ENCODE peak calls at places on chromosome 13, in ten cellular contexts. One of them, this sample, is unnamed.
A peak's percentile ranks its signal among the peaks of the same experiment; 100 is the strongest.

GRCh38 chr13:70829748-70830147 is 721.5 kb upstream of the KLHL1 start:
- DNase-seq in pancreas: no peak
- DNase-seq in sigmoid colon: no peak
- DNase-seq in vagina: no peak
- DNase-seq in OCI-LY7: no peak
- DNase-seq in DND-41: peak; percentile 13
- DNase-seq in left lung: no peak
- DNase-seq in ascending aorta: no peak
- DNase-seq in Caco-2: no peak
- DNase-seq in tibial artery: no peak
- DNase-seq in this sample: no peak

GRCh38 chr13:101065314-101065713 is 351.0 kb downstream of the NALCN start:
- DNase-seq in pancreas: no peak
- DNase-seq in sigmoid colon: no peak
- DNase-seq in vagina: no peak
- DNase-seq in OCI-LY7: no peak
- DNase-seq in DND-41: no peak
- DNase-seq in left lung: no peak
- DNase-seq in ascending aorta: no peak
- DNase-seq in Caco-2: no peak
- DNase-seq in tibial artery: no peak
- DNase-seq in this sample: no peak

GRCh38 chr13:30181856-30182651 is 125.3 kb downstream of the KATNAL1 start:
- DNase-seq in pancreas: no peak
- DNase-seq in sigmoid colon: no peak
- DNase-seq in vagina: no peak
- DNase-seq in OCI-LY7: no peak
- DNase-seq in DND-41: no peak
- DNase-seq in left lung: no peak
- DNase-seq in ascending aorta: no peak
- DNase-seq in Caco-2: no peak
- DNase-seq in tibial artery: no peak
- DNase-seq in this sample: no peak

GRCh38 chr13:98807774-98808173 is 55.3 kb upstream of the SLC15A1 start:
- DNase-seq in pancreas: no peak
- DNase-seq in sigmoid colon: no peak
- DNase-seq in vagina: no peak
- DNase-seq in OCI-LY7: no peak
- DNase-seq in DND-41: no peak
- DNase-seq in left lung: no peak
- DNase-seq in ascending aorta: no peak
- DNase-seq in Caco-2: no peak
- DNase-seq in tibial artery: no peak
- DNase-seq in this sample: no peak

GRCh38 chr13:110129539-110130186 is 177.3 kb downstream of the COL4A1 start:
- DNase-seq in pancreas: no peak
- DNase-seq in sigmoid colon: no peak
- DNase-seq in vagina: no peak
- DNase-seq in OCI-LY7: no peak
- DNase-seq in DND-41: no peak
- DNase-seq in left lung: no peak
- DNase-seq in ascending aorta: no peak
- DNase-seq in Caco-2: no peak
- DNase-seq in tibial artery: no peak
- DNase-seq in this sample: no peak

GRCh38 chr13:30107536-30108136 is 199.7 kb downstream of the KATNAL1 start:
- DNase-seq in pancreas: no peak
- DNase-seq in sigmoid colon: no peak
- DNase-seq in vagina: no peak
- DNase-seq in OCI-LY7: no peak
- DNase-seq in DND-41: no peak
- DNase-seq in left lung: no peak
- DNase-seq in ascending aorta: no peak
- DNase-seq in Caco-2: no peak
- DNase-seq in tibial artery: no peak
- DNase-seq in this sample: no peak

GRCh38 chr13:31050486-31051400 is 111.0 kb downstream of the HSPH1 start:
- DNase-seq in pancreas: no peak
- DNase-seq in sigmoid colon: no peak
- DNase-seq in vagina: no peak
- DNase-seq in OCI-LY7: no peak
- DNase-seq in DND-41: no peak
- DNase-seq in left lung: no peak
- DNase-seq in ascending aorta: peak; percentile 37
- DNase-seq in Caco-2: no peak
- DNase-seq in tibial artery: no peak
- DNase-seq in this sample: no peak

GRCh38 chr13:110676511-110677204 is 29.3 kb downstream of the CARS2 start:
- DNase-seq in pancreas: peak; percentile 37
- DNase-seq in sigmoid colon: no peak
- DNase-seq in vagina: no peak
- DNase-seq in OCI-LY7: peak; percentile 61
- DNase-seq in DND-41: no peak
- DNase-seq in left lung: no peak
- DNase-seq in ascending aorta: peak; percentile 56
- DNase-seq in Caco-2: no peak
- DNase-seq in tibial artery: no peak
- DNase-seq in this sample: no peak

GRCh38 chr13:45055902-45056648 is 64.2 kb upstream of the GTF2F2 start:
- DNase-seq in pancreas: no peak
- DNase-seq in sigmoid colon: peak; percentile 81
- DNase-seq in vagina: no peak
- DNase-seq in OCI-LY7: no peak
- DNase-seq in DND-41: no peak
- DNase-seq in left lung: no peak
- DNase-seq in ascending aorta: no peak
- DNase-seq in Caco-2: no peak
- DNase-seq in tibial artery: no peak
- DNase-seq in this sample: no peak

GRCh38 chr13:27980280-27980998 is 8.1 kb downstream of the URAD start:
- DNase-seq in pancreas: no peak
- DNase-seq in sigmoid colon: no peak
- DNase-seq in vagina: no peak
- DNase-seq in OCI-LY7: no peak
- DNase-seq in DND-41: no peak
- DNase-seq in left lung: no peak
- DNase-seq in ascending aorta: no peak
- DNase-seq in Caco-2: peak; percentile 79
- DNase-seq in tibial artery: no peak
- DNase-seq in this sample: no peak

GRCh38 chr13:29802621-29803020 is 47.8 kb downstream of the UBL3 start:
- DNase-seq in pancreas: no peak
- DNase-seq in sigmoid colon: no peak
- DNase-seq in vagina: no peak
- DNase-seq in OCI-LY7: no peak
- DNase-seq in DND-41: no peak
- DNase-seq in left lung: no peak
- DNase-seq in ascending aorta: no peak
- DNase-seq in Caco-2: no peak
- DNase-seq in tibial artery: no peak
- DNase-seq in this sample: no peak

GRCh38 chr13:50129065-50129922 is 114.0 kb downstream of the KCNRG start:
- DNase-seq in pancreas: no peak
- DNase-seq in sigmoid colon: no peak
- DNase-seq in vagina: no peak
- DNase-seq in OCI-LY7: peak; percentile 72
- DNase-seq in DND-41: no peak
- DNase-seq in left lung: peak; percentile 81
- DNase-seq in ascending aorta: no peak
- DNase-seq in Caco-2: no peak
- DNase-seq in tibial artery: peak; percentile 47
- DNase-seq in this sample: peak; percentile 55
- H3K4me3 ChIP-seq in pancreas: no peak overlapping the region
- H3K4me3 ChIP-seq in sigmoid colon: no peak overlapping the region
- H3K4me3 ChIP-seq in vagina: peak overlapping the region; percentile 51
- H3K4me3 ChIP-seq in OCI-LY7: peak overlapping the region; percentile 70
- H3K4me3 ChIP-seq in DND-41: no peak overlapping the region
- H3K4me3 ChIP-seq in left lung: peak overlapping the region; percentile 42
- H3K4me3 ChIP-seq in ascending aorta: peak overlapping the region; percentile 65
- H3K4me3 ChIP-seq in Caco-2: peak overlapping the region; percentile 40
- H3K4me3 ChIP-seq in tibial artery: peak overlapping the region; percentile 56
- H3K4me3 ChIP-seq in this sample: peak overlapping the region; percentile 57

GRCh38 chr13:102136735-102137296 is 265.0 kb downstream of the FGF14 start:
- DNase-seq in pancreas: no peak
- DNase-seq in sigmoid colon: no peak
- DNase-seq in vagina: no peak
- DNase-seq in OCI-LY7: no peak
- DNase-seq in DND-41: no peak
- DNase-seq in left lung: no peak
- DNase-seq in ascending aorta: no peak
- DNase-seq in Caco-2: no peak
- DNase-seq in tibial artery: no peak
- DNase-seq in this sample: no peak

GRCh38 chr13:102141625-102142472 is 260.0 kb downstream of the FGF14 start:
- DNase-seq in pancreas: no peak
- DNase-seq in sigmoid colon: no peak
- DNase-seq in vagina: no peak
- DNase-seq in OCI-LY7: peak; percentile 1
- DNase-seq in DND-41: no peak
- DNase-seq in left lung: no peak
- DNase-seq in ascending aorta: no peak
- DNase-seq in Caco-2: no peak
- DNase-seq in tibial artery: no peak
- DNase-seq in this sample: peak; percentile 1

GRCh38 chr13:102142473-102142826 is 259.4 kb downstream of the FGF14 start:
- DNase-seq in pancreas: no peak
- DNase-seq in sigmoid colon: no peak
- DNase-seq in vagina: no peak
- DNase-seq in OCI-LY7: no peak
- DNase-seq in DND-41: no peak
- DNase-seq in left lung: no peak
- DNase-seq in ascending aorta: no peak
- DNase-seq in Caco-2: no peak
- DNase-seq in tibial artery: no peak
- DNase-seq in this sample: no peak

GRCh38 chr13:102139626-102140025 is 262.2 kb downstream of the FGF14 start:
- DNase-seq in pancreas: no peak
- DNase-seq in sigmoid colon: no peak
- DNase-seq in vagina: no peak
- DNase-seq in OCI-LY7: no peak
- DNase-seq in DND-41: no peak
- DNase-seq in left lung: no peak
- DNase-seq in ascending aorta: no peak
- DNase-seq in Caco-2: no peak
- DNase-seq in tibial artery: no peak
- DNase-seq in this sample: no peak

GRCh38 chr13:102138635-102139225 is 263.1 kb downstream of the FGF14 start:
- DNase-seq in pancreas: no peak
- DNase-seq in sigmoid colon: no peak
- DNase-seq in vagina: no peak
- DNase-seq in OCI-LY7: no peak
- DNase-seq in DND-41: no peak
- DNase-seq in left lung: no peak
- DNase-seq in ascending aorta: no peak
- DNase-seq in Caco-2: no peak
- DNase-seq in tibial artery: no peak
- DNase-seq in this sample: no peak
- H3K4me1 ChIP-seq in pancreas: no peaks in the 10 kb centered on the region
- H3K4me1 ChIP-seq in sigmoid colon: no peaks in the 10 kb centered on the region
- H3K4me1 ChIP-seq in vagina: no peaks in the 10 kb centered on the region
- H3K4me1 ChIP-seq in OCI-LY7: no peaks in the 10 kb centered on the region
- H3K4me1 ChIP-seq in DND-41: no peaks in the 10 kb centered on the region
- H3K4me1 ChIP-seq in left lung: no peaks in the 10 kb centered on the region
- H3K4me1 ChIP-seq in ascending aorta: no peaks in the 10 kb centered on the region
- H3K4me1 ChIP-seq in Caco-2: no peaks in the 10 kb centered on the region
- H3K4me1 ChIP-seq in tibial artery: no peaks in the 10 kb centered on the region
- H3K4me1 ChIP-seq in this sample: no peaks in the 10 kb centered on the region

GRCh38 chr13:79735228-79735627 is 254.3 kb downstream of the NDFIP2 start:
- DNase-seq in pancreas: no peak
- DNase-seq in sigmoid colon: peak; percentile 42
- DNase-seq in vagina: no peak
- DNase-seq in OCI-LY7: no peak
- DNase-seq in DND-41: no peak
- DNase-seq in left lung: no peak
- DNase-seq in ascending aorta: no peak
- DNase-seq in Caco-2: no peak
- DNase-seq in tibial artery: no peak
- DNase-seq in this sample: no peak
- H3K4me3 ChIP-seq in pancreas: no peak overlapping the region
- H3K4me3 ChIP-seq in sigmoid colon: no peak overlapping the region
- H3K4me3 ChIP-seq in vagina: no peak overlapping the region
- H3K4me3 ChIP-seq in OCI-LY7: no peak overlapping the region
- H3K4me3 ChIP-seq in DND-41: no peak overlapping the region
- H3K4me3 ChIP-seq in left lung: no peak overlapping the region
- H3K4me3 ChIP-seq in ascending aorta: no peak overlapping the region
- H3K4me3 ChIP-seq in Caco-2: no peak overlapping the region
- H3K4me3 ChIP-seq in tibial artery: no peak overlapping the region
- H3K4me3 ChIP-seq in this sample: no peak overlapping the region

DNA sequence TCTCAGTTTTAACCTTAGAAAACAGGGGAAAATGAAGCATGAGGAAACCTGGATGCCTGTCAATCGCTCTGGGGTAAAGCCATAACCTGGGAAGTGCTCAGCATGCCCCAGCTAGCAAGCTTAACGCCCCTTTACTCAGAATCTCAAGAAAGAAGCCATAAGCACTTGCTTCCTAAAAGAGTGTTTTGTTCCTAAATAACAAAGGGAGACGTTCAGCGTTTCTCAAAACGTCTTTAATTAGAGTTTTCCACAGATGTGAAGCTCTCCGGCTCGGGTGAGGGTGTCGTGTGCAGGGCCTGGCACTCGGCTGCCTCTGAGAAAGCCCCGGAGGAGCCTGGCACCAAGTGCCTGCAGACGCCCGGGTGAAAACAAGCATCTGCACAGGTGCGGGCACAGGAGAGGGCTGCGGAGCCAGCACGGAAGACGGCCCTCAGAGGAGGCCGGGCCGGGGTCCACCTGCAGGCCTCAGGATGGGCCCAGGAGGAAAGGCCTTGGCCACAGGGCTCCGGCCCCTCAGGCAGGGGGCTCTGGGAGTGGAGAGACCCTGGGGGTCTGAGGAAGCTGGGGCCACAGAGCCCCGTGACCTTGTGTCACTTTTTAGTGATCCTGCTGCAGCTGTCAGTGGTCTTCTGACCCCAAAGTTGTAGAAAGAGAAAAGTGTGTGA is 6.2 kb downstream of the GAS6 start:
- DNase-seq in pancreas: peak; percentile 6
- DNase-seq in sigmoid colon: no peak
- DNase-seq in vagina: peak; percentile 67
- DNase-seq in OCI-LY7: no peak
- DNase-seq in DND-41: no peak
- DNase-seq in left lung: no peak
- DNase-seq in ascending aorta: no peak
- DNase-seq in Caco-2: no peak
- DNase-seq in tibial artery: no peak
- DNase-seq in this sample: no peak
- H3K4me1 ChIP-seq in pancreas: peaks cover 33% of the 10 kb centered on the region
- H3K4me1 ChIP-seq in sigmoid colon: peaks cover 52% of the 10 kb centered on the region
- H3K4me1 ChIP-seq in vagina: peaks cover 83% of the 10 kb centered on the region
- H3K4me1 ChIP-seq in OCI-LY7: no peaks in the 10 kb centered on the region
- H3K4me1 ChIP-seq in DND-41: peaks cover 34% of the 10 kb centered on the region
- H3K4me1 ChIP-seq in left lung: peaks cover 60% of the 10 kb centered on the region
- H3K4me1 ChIP-seq in ascending aorta: peaks cover 23% of the 10 kb centered on the region
- H3K4me1 ChIP-seq in Caco-2: peaks cover 47% of the 10 kb centered on the region
- H3K4me1 ChIP-seq in tibial artery: peaks cover 73% of the 10 kb centered on the region
- H3K4me1 ChIP-seq in this sample: peaks cover 15% of the 10 kb centered on the region

This sample was measured in CD4-positive, alpha-beta memory T cell.